ENCODE peak calls at places on chromosomes 11 and 22, in ten cellular contexts. T is right cardiac atrium; D is GM12878; P is mucosa of descending colon; X is ovary; H is CD8-positive, alpha-beta T cell; U is Peyer's patch; Q is GM23248; M is heart left ventricle; Y is CD4-positive, CD25-positive, alpha-beta regulatory T cell. J is an unnamed sample.
A peak's percentile ranks its signal among the peaks of the same experiment; 100 is the strongest.

GRCh38 chr11:114956565-114956964 is 278.2 kb downstream of the NXPE2 start:
- DNase-seq in H (no peak), T (no peak), P (no peak), M (no peak), D (no peak), U (no peak), X (no peak), Y (no peak), Q (no peak), J (no peak)

GRCh38 chr22:17260291-17260690 is 41.1 kb upstream of the ADA2 start:
- DNase-seq in H (no peak), D (no peak), X (no peak), M (no peak), U (no peak), Y (no peak), P (no peak), T (no peak), Q (no peak), J (no peak)

GRCh38 chr11:61626580-61627380 is 45.9 kb upstream of the SYT7 start:
- DNase-seq in T (no peak), M (peak; percentile 77), H (no peak), U (peak; percentile 65), X (no peak), Q (no peak), D (no peak), P (peak; percentile 83), Y (no peak), J (no peak)

GRCh38 chr11:65538232-65538914 is 13.5 kb downstream of the SCYL1 start:
- DNase-seq in Q (peak; percentile 28), Y (no peak), U (no peak), T (peak; percentile 19), M (no peak), P (no peak), D (no peak), H (no peak), X (no peak), J (no peak)

GRCh38 chr11:116255234-116255953 is 517.4 kb downstream of the BUD13 start:
- DNase-seq in T (no peak), M (no peak), U (no peak), Y (no peak), H (no peak), X (no peak), P (no peak), Q (no peak), D (no peak), J (no peak)

GRCh38 chr11:100297516-100297915 is 389.6 kb upstream of the ARHGAP42 start:
- DNase-seq in X (no peak), Q (no peak), T (no peak), H (no peak), P (no peak), Y (no peak), D (no peak), U (no peak), M (no peak), J (no peak)

GRCh38 chr11:114155116-114155515 is 95.6 kb downstream of the ZBTB16 start:
- DNase-seq in Y (no peak), X (no peak), Q (no peak), H (no peak), P (no peak), U (no peak), T (peak; percentile 59), D (no peak), M (no peak), J (no peak)

GRCh38 chr11:67662806-67663514 is 11.5 kb downstream of the ALDH3B2 start:
- DNase-seq in H (peak; percentile 36), U (peak; percentile 41), D (no peak), Q (no peak), T (no peak), Y (no peak), M (no peak), P (no peak), X (no peak), J (no peak)

GRCh38 chr11:60941371-60942119 is 10.4 kb downstream of the SLC15A3 start:
- DNase-seq in P (no peak), X (no peak), H (no peak), U (no peak), D (no peak), M (no peak), T (no peak), Y (no peak), Q (no peak), J (no peak)

GRCh38 chr11:134176284-134176683 is 47.5 kb downstream of the NCAPD3 start:
- DNase-seq in Q (no peak), U (no peak), H (no peak), X (no peak), Y (no peak), M (no peak), D (no peak), P (no peak), T (no peak), J (no peak)

GRCh38 chr11:134171951-134172350 is 51.8 kb downstream of the NCAPD3 start:
- DNase-seq in D (no peak), T (no peak), Y (no peak), H (no peak), P (no peak), Q (no peak), X (no peak), M (no peak), U (no peak), J (no peak)

GRCh38 chr11:134170177-134170908 is 53.4 kb downstream of the NCAPD3 start:
- DNase-seq in M (no peak), Y (no peak), Q (no peak), D (no peak), P (no peak), T (no peak), X (no peak), H (no peak), U (no peak), J (no peak)

GRCh38 chr11:134173296-134173695 is 50.5 kb downstream of the NCAPD3 start:
- DNase-seq in D (no peak), X (no peak), M (no peak), H (no peak), Q (no peak), U (no peak), T (no peak), P (no peak), Y (no peak), J (no peak)

DNA sequence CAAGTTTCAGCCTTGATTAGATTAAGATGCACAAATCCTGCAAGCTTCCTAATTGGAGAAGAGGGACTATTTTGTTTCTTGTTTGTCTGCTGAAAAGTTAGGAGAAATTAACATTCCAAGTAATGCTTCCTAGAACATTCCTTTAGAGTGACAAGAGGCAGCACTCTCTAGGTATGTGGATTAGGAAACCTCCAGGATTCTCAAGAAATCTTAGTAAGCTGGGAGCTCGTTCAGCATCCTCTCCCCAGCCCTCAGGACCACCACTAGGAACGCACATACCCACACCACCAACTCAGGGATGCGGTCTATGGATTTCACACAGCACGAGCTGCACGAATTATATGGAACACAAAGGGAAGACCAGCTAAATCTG is 52.9 kb downstream of the NCAPD3 start:
- DNase-seq in X (no peak), D (no peak), M (no peak), T (no peak), Q (peak; percentile 59), Y (no peak), U (no peak), H (no peak), P (no peak), J (no peak)
- H3K9me3 ChIP-seq in X (no peaks in the 10 kb centered on the region), D (no peaks in the 10 kb centered on the region), M (no peaks in the 10 kb centered on the region), T (no peaks in the 10 kb centered on the region), Q (no peaks in the 10 kb centered on the region), Y (no peaks in the 10 kb centered on the region), U (no peaks in the 10 kb centered on the region), H (no peaks in the 10 kb centered on the region), P (no peaks in the 10 kb centered on the region), J (no peaks in the 10 kb centered on the region)

DNA sequence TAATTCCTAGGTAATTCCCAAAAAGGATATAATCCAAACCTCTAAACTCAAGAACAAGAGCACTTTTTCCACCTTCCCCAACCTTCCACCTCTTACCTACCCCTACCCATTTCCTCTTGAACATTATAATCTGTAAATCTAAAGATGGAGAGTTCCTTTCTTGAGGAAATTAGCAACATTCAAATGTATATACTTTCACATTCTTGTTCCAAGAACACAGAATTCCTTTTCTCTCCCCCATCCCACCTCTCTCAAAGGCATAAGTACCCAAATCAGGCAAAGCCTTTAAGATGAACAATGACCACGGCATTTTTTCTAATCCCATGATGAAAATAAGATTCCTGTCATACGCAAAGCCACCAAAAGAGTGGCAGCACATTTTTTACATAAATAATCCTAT is 18.3 kb downstream of the RRAS2 start:
- DNase-seq in Q (no peak), H (no peak), M (no peak), U (no peak), X (no peak), D (no peak), T (no peak), P (no peak), Y (no peak), J (no peak)
- H3K9me3 ChIP-seq in Q (no peaks in the 10 kb centered on the region), H (peaks cover 3% of the 10 kb centered on the region), M (peaks cover 8% of the 10 kb centered on the region), U (no peaks in the 10 kb centered on the region), X (no peaks in the 10 kb centered on the region), D (peaks cover 35% of the 10 kb centered on the region), T (no peaks in the 10 kb centered on the region), P (no peaks in the 10 kb centered on the region), Y (peaks cover 3% of the 10 kb centered on the region), J (peaks cover 2% of the 10 kb centered on the region)

DNA sequence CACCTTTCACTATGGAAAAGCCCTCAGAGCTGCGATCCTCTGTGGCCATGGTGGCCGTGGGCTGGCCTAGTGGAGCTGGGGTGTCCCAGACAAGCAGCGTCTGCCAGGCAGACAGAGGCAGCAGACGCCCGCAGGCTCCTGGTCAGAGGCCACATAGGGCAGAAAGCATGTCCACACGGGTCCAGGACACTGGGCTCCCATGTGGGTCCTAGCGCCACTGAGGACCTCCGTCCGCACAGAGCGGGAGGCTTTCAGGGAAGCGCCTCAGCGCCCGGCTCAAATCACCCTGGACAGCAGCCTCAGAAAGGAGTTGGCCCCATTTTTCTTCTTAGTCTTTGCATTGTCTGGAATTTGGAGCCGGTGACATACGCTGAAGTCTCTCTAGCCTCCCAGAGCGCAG is 389.7 kb downstream of the BRD1 start:
- DNase-seq in X (no peak), T (no peak), Q (no peak), M (no peak), P (no peak), H (no peak), Y (no peak), D (no peak), U (peak; percentile 29), J (no peak)
- H3K9me3 ChIP-seq in X (no peaks in the 10 kb centered on the region), T (no peaks in the 10 kb centered on the region), Q (no peaks in the 10 kb centered on the region), M (no peaks in the 10 kb centered on the region), P (no peaks in the 10 kb centered on the region), H (no peaks in the 10 kb centered on the region), Y (no peaks in the 10 kb centered on the region), D (no peaks in the 10 kb centered on the region), U (no peaks in the 10 kb centered on the region), J (no peaks in the 10 kb centered on the region)

GRCh38 chr22:48720662-48721393 is 1106.8 kb downstream of the BRD1 start:
- DNase-seq in Q (no peak), H (no peak), D (no peak), T (no peak), M (no peak), U (no peak), X (no peak), P (peak; percentile 39), Y (no peak), J (no peak)
- H3K9me3 ChIP-seq in Q (no peaks in the 10 kb centered on the region), H (no peaks in the 10 kb centered on the region), D (no peaks in the 10 kb centered on the region), T (no peaks in the 10 kb centered on the region), M (no peaks in the 10 kb centered on the region), U (no peaks in the 10 kb centered on the region), X (no peaks in the 10 kb centered on the region), P (no peaks in the 10 kb centered on the region), Y (no peaks in the 10 kb centered on the region), J (peaks cover 5% of the 10 kb centered on the region)

GRCh38 chr11:81033779-81034550 is 1593.1 kb upstream of the TENM4 start:
- DNase-seq in T (no peak), U (no peak), D (no peak), Q (no peak), Y (no peak), M (peak; percentile 27), X (no peak), H (no peak), P (no peak), J (no peak)
- H3K9me3 ChIP-seq in T (no peaks in the 10 kb centered on the region), U (peaks cover 9% of the 10 kb centered on the region), D (no peaks in the 10 kb centered on the region), Q (no peaks in the 10 kb centered on the region), Y (peaks cover 3% of the 10 kb centered on the region), M (peaks cover 20% of the 10 kb centered on the region), X (peaks cover 3% of the 10 kb centered on the region), H (no peaks in the 10 kb centered on the region), P (peaks cover 8% of the 10 kb centered on the region), J (no peaks in the 10 kb centered on the region)